ENCODE peak calls at places on chromosome 12, in six cellular contexts. One of them, this sample, is unnamed.

GRCh38 chr12:39441963-39442894 is 691 bp downstream of the KIF21A start:
- DNase-seq in kidney tubule cell: peak; percentile 62
- DNase-seq in NB4: peak; percentile 39
- DNase-seq in GM03348: peak; percentile 22
- DNase-seq in OCI-M1: peak; percentile 42
- DNase-seq in HS-5: peak; percentile 3
- DNase-seq in this sample: peak; percentile 70

GRCh38 chr12:55396326-55396725 is 4.0 kb upstream of the OR6C65 start:
- DNase-seq in GM03348: no peak
- DNase-seq in NB4: no peak
- DNase-seq in kidney tubule cell: no peak
- DNase-seq in HS-5: no peak
- DNase-seq in OCI-M1: no peak
- DNase-seq in this sample: no peak

GRCh38 chr12:25979563-25979962 is 21.1 kb downstream of the RASSF8 start:
- DNase-seq in OCI-M1: no peak
- DNase-seq in HS-5: no peak
- DNase-seq in GM03348: no peak
- DNase-seq in NB4: no peak
- DNase-seq in kidney tubule cell: peak; percentile 73
- DNase-seq in this sample: no peak

GRCh38 chr12:104740668-104741067 is 217.4 kb downstream of the SLC41A2 start:
- DNase-seq in HS-5: no peak
- DNase-seq in GM03348: no peak
- DNase-seq in NB4: peak; percentile 39
- DNase-seq in kidney tubule cell: no peak
- DNase-seq in OCI-M1: no peak
- DNase-seq in this sample: peak; percentile 42

GRCh38 chr12:112239020-112239419 is 113.7 kb downstream of the TRAFD1 start:
- DNase-seq in GM03348: no peak
- DNase-seq in NB4: no peak
- DNase-seq in OCI-M1: peak; percentile 18
- DNase-seq in kidney tubule cell: no peak
- DNase-seq in HS-5: no peak
- DNase-seq in this sample: no peak

GRCh38 chr12:2982361-2982760 is 23.2 kb downstream of the TEAD4 start:
- DNase-seq in kidney tubule cell: no peak
- DNase-seq in GM03348: no peak
- DNase-seq in HS-5: no peak
- DNase-seq in OCI-M1: no peak
- DNase-seq in NB4: no peak
- DNase-seq in this sample: no peak

GRCh38 chr12:25372969-25373368 is 122.2 kb upstream of the KRAS start:
- DNase-seq in GM03348: no peak
- DNase-seq in OCI-M1: no peak
- DNase-seq in kidney tubule cell: no peak
- DNase-seq in HS-5: no peak
- DNase-seq in NB4: no peak
- DNase-seq in this sample: no peak

GRCh38 chr12:80598004-80598606 is 109.3 kb upstream of the MYF6 start:
- DNase-seq in GM03348: no peak
- DNase-seq in kidney tubule cell: peak; percentile 50
- DNase-seq in NB4: no peak
- DNase-seq in HS-5: peak; percentile 88
- DNase-seq in OCI-M1: peak; percentile 58
- DNase-seq in this sample: peak; percentile 6

GRCh38 chr12:31820832-31821231 is 92.0 kb upstream of the AMN1 start:
- DNase-seq in kidney tubule cell: peak; percentile 23
- DNase-seq in HS-5: no peak
- DNase-seq in GM03348: no peak
- DNase-seq in NB4: no peak
- DNase-seq in OCI-M1: no peak
- DNase-seq in this sample: no peak

GRCh38 chr12:66555113-66555512 is 123.8 kb downstream of the GRIP1 start:
- DNase-seq in GM03348: no peak
- DNase-seq in OCI-M1: peak; percentile 29
- DNase-seq in HS-5: no peak
- DNase-seq in NB4: peak; percentile 12
- DNase-seq in kidney tubule cell: peak; percentile 54
- DNase-seq in this sample: no peak

GRCh38 chr12:59695379-59695778 is 99.5 kb downstream of the SLC16A7 start:
- DNase-seq in GM03348: peak; percentile 6
- DNase-seq in kidney tubule cell: peak; percentile 8
- DNase-seq in NB4: no peak
- DNase-seq in OCI-M1: no peak
- DNase-seq in HS-5: peak; percentile 76
- DNase-seq in this sample: no peak

GRCh38 chr12:75850751-75851462 is 180.7 kb downstream of the PHLDA1 start:
- DNase-seq in NB4: no peak
- DNase-seq in kidney tubule cell: peak; percentile 86
- DNase-seq in OCI-M1: no peak
- DNase-seq in HS-5: peak; percentile 73
- DNase-seq in GM03348: peak; percentile 41
- DNase-seq in this sample: peak; percentile 12

GRCh38 chr12:85688837-85689236 is 147.4 kb downstream of the RASSF9 start:
- DNase-seq in NB4: no peak
- DNase-seq in GM03348: no peak
- DNase-seq in HS-5: no peak
- DNase-seq in kidney tubule cell: peak; percentile 45
- DNase-seq in OCI-M1: no peak
- DNase-seq in this sample: no peak

GRCh38 chr12:118874698-118875548 is 106.4 kb upstream of the SRRM4 start:
- DNase-seq in OCI-M1: no peak
- DNase-seq in kidney tubule cell: no peak
- DNase-seq in HS-5: no peak
- DNase-seq in NB4: no peak
- DNase-seq in GM03348: no peak
- DNase-seq in this sample: no peak

GRCh38 chr12:8532045-8532444 is 8.7 kb downstream of the CLEC4E start:
- DNase-seq in HS-5: no peak
- DNase-seq in kidney tubule cell: no peak
- DNase-seq in OCI-M1: no peak
- DNase-seq in GM03348: no peak
- DNase-seq in NB4: no peak
- DNase-seq in this sample: no peak

GRCh38 chr12:70074510-70074909 is 168.7 kb upstream of the CNOT2 start:
- DNase-seq in OCI-M1: no peak
- DNase-seq in kidney tubule cell: no peak
- DNase-seq in NB4: no peak
- DNase-seq in HS-5: no peak
- DNase-seq in GM03348: no peak
- DNase-seq in this sample: no peak

GRCh38 chr12:128829870-128830504 is 6.2 kb upstream of the SLC15A4 start:
- DNase-seq in kidney tubule cell: peak; percentile 29
- DNase-seq in GM03348: no peak
- DNase-seq in NB4: peak; percentile 67
- DNase-seq in HS-5: no peak
- DNase-seq in OCI-M1: no peak
- DNase-seq in this sample: no peak

GRCh38 chr12:64729909-64730584 is 29.2 kb downstream of the GNS start:
- DNase-seq in NB4: peak; percentile 35
- DNase-seq in GM03348: no peak
- DNase-seq in OCI-M1: peak; percentile 73
- DNase-seq in HS-5: no peak
- DNase-seq in kidney tubule cell: no peak
- DNase-seq in this sample: peak; percentile 34

GRCh38 chr12:104668274-104668718 is 211.5 kb downstream of the CHST11 start:
- DNase-seq in GM03348: no peak
- DNase-seq in NB4: no peak
- DNase-seq in OCI-M1: no peak
- DNase-seq in kidney tubule cell: no peak
- DNase-seq in HS-5: no peak
- DNase-seq in this sample: no peak

GRCh38 chr12:65612440-65612839 is 211.8 kb upstream of the HMGA2 start:
- DNase-seq in GM03348: peak; percentile 9
- DNase-seq in kidney tubule cell: no peak
- DNase-seq in OCI-M1: no peak
- DNase-seq in NB4: no peak
- DNase-seq in HS-5: peak; percentile 50
- DNase-seq in this sample: no peak

GRCh38 chr12:111304642-111305071 is 64.2 kb downstream of the PHETA1 start:
- DNase-seq in OCI-M1: peak; percentile 78
- DNase-seq in GM03348: no peak
- DNase-seq in kidney tubule cell: peak; percentile 17
- DNase-seq in HS-5: no peak
- DNase-seq in NB4: peak; percentile 75
- DNase-seq in this sample: peak; percentile 67

GRCh38 chr12:83161451-83161850 is 474.7 kb downstream of the TMTC2 start:
- DNase-seq in kidney tubule cell: peak; percentile 29
- DNase-seq in HS-5: peak; percentile 69
- DNase-seq in NB4: no peak
- DNase-seq in OCI-M1: no peak
- DNase-seq in GM03348: peak; percentile 39
- DNase-seq in this sample: no peak